ENCODE peak calls at places on chromosomes 1 and 21, in four cellular contexts. V is amygdala, U is AG10803, N is C1 segment of cervical spinal cord. Y is an unnamed sample.

GRCh38 chr1:49052102-49052501 is 275.4 kb upstream of the BEND5 start:
- DNase-seq in N (no peak), V (no peak), U (no peak), Y (no peak)

GRCh38 chr1:172818841-172819527 is 160.1 kb downstream of the FASLG start:
- DNase-seq in U (no peak), N (no peak), V (no peak), Y (no peak)

GRCh38 chr1:29830916-29831315 is 594.6 kb downstream of the PTPRU start:
- DNase-seq in N (no peak), V (no peak), U (no peak), Y (no peak)

GRCh38 chr1:192809286-192810252 is 730 bp downstream of the RGS2 start:
- DNase-seq in V (peak), N (no peak), U (peak), Y (peak)

GRCh38 chr1:70071597-70071996 is 133.8 kb downstream of the LRRC40 start:
- DNase-seq in V (no peak), U (peak), N (no peak), Y (no peak)

GRCh38 chr1:108657701-108658100 is 3.2 kb downstream of the HENMT1 start:
- DNase-seq in N (no peak), V (no peak), U (no peak), Y (no peak)

GRCh38 chr1:27403065-27403726 is 10.8 kb downstream of the GPR3 start:
- DNase-seq in V (no peak), U (peak), N (no peak), Y (no peak)

GRCh38 chr1:114259517-114260160 is 106.0 kb upstream of the SYT6 start:
- DNase-seq in N (no peak), U (no peak), V (no peak), Y (no peak)

GRCh38 chr21:45976666-45977335 is 4.8 kb upstream of the COL6A1 start:
- DNase-seq in U (no peak), N (no peak), V (no peak), Y (no peak)

GRCh38 chr1:48859429-48859828 is 82.7 kb upstream of the BEND5 start:
- DNase-seq in N (no peak), U (peak), V (no peak), Y (no peak)

GRCh38 chr1:180628646-180629045 is 3.2 kb upstream of the XPR1 start:
- DNase-seq in V (no peak), U (no peak), N (no peak), Y (no peak)

GRCh38 chr1:181496759-181497158 is 13.4 kb downstream of the CACNA1E start:
- DNase-seq in U (no peak), V (no peak), N (no peak), Y (no peak)

GRCh38 chr1:156880473-156880872 is 13.0 kb upstream of the PEAR1 start:
- DNase-seq in V (no peak), N (no peak), U (no peak), Y (no peak)

GRCh38 chr21:14687277-14687642 is 141.1 kb upstream of the SAMSN1 start:
- DNase-seq in U (no peak), V (no peak), N (no peak), Y (no peak)

GRCh38 chr1:96971849-96972602 is 250.4 kb downstream of the PTBP2 start:
- DNase-seq in U (peak), V (no peak), N (no peak), Y (no peak)

Y was measured in central memory CD4-positive, alpha-beta T cell.